ENCODE peak calls at places on chromosomes 13 and 19, in four cellular contexts. M is astrocyte, F is tibial nerve, V is thoracic aorta. B is an unnamed sample.

GRCh38 chr13:32408296-32408998 is 19.5 kb downstream of the N4BP2L1 start:
- DNase-seq in M (no peak), F (no peak), V (no peak), B (no peak)

GRCh38 chr19:927044-927706 is 1.3 kb downstream of the ARID3A start:
- DNase-seq in F (peak), V (no peak), M (no peak), B (peak)

GRCh38 chr13:46743191-46743590 is 53.8 kb downstream of the ESD start:
- DNase-seq in F (no peak), V (no peak), M (peak), B (peak)

GRCh38 chr19:53812335-53812734 is 11.8 kb downstream of the NLRP12 start:
- DNase-seq in V (no peak), F (no peak), M (no peak), B (no peak)

GRCh38 chr19:3184847-3185481 is 766 bp upstream of the NCLN start:
- DNase-seq in F (peak), M (no peak), V (peak), B (peak)

GRCh38 chr19:30682576-30683536 is 310.7 kb downstream of the ZNF536 start:
- DNase-seq in V (peak), M (peak), F (peak), B (peak)

GRCh38 chr19:50258918-50259372 is 55.5 kb downstream of the MYH14 start:
- DNase-seq in F (no peak), M (no peak), V (no peak), B (no peak)

GRCh38 chr13:113350065-113350937 is 13.6 kb downstream of the GRTP1 start:
- DNase-seq in F (no peak), V (no peak), M (no peak), B (no peak)

GRCh38 chr19:17448190-17448967 is at the start of gene TMEM221:
- DNase-seq in F (peak), M (no peak), V (no peak), B (no peak)

GRCh38 chr13:105410602-105411001 is 1124.9 kb downstream of the EFNB2 start:
- DNase-seq in F (peak), V (no peak), M (no peak), B (peak)

GRCh38 chr13:30346159-30346788 is 38.9 kb upstream of the KATNAL1 start:
- DNase-seq in V (no peak), F (no peak), M (no peak), B (no peak)

GRCh38 chr19:48806818-48807589 is 3.8 kb downstream of the BCAT2 start:
- DNase-seq in F (no peak), V (no peak), M (no peak), B (peak)

GRCh38 chr19:1265611-1266115 is 3.5 kb upstream of the CIRBP start:
- DNase-seq in V (peak), F (no peak), M (peak), B (peak)

GRCh38 chr13:81986308-81986707 is 1645.4 kb upstream of the SPRY2 start:
- DNase-seq in V (no peak), F (no peak), M (no peak), B (no peak)

GRCh38 chr19:4123615-4124568 is at the start of gene MAP2K2:
- DNase-seq in F (peak), M (peak), V (peak), B (peak)

GRCh38 chr13:27973956-27974662 is 5.0 kb upstream of the CDX2 start:
- DNase-seq in V (no peak), F (no peak), M (no peak), B (no peak)

GRCh38 chr19:571127-571974 is 1.0 kb upstream of the BSG start:
- DNase-seq in F (no peak), M (peak), V (no peak), B (peak)

GRCh38 chr19:46471116-46471733 is at the start of gene PNMA8A:
- DNase-seq in F (no peak), M (peak), V (peak), B (peak)

GRCh38 chr19:55005684-55006488 is 32.2 kb downstream of the GP6 start:
- DNase-seq in M (peak), V (no peak), F (no peak), B (peak)

GRCh38 chr19:54299126-54299498 is 13.9 kb downstream of the LILRA5 start:
- DNase-seq in F (no peak), M (no peak), V (no peak), B (no peak)

GRCh38 chr13:46664195-46664594 is 111.2 kb downstream of the LRCH1 start:
- DNase-seq in V (no peak), F (no peak), M (no peak), B (no peak)

GRCh38 chr13:95301947-95302386 is 716 bp upstream of the ABCC4 start:
- DNase-seq in M (peak), V (no peak), F (no peak), B (no peak)

GRCh38 chr13:32851083-32852064 is 164.8 kb upstream of the KL start:
- DNase-seq in M (peak), F (no peak), V (no peak), B (peak)

GRCh38 chr13:28819748-28820098 is 416 bp upstream of the MTUS2 start:
- DNase-seq in F (no peak), M (peak), V (no peak), B (peak)

GRCh38 chr19:15252398-15253018 is 20.3 kb upstream of the EPHX3 start:
- DNase-seq in F (no peak), M (peak), V (no peak), B (peak)

GRCh38 chr13:110680852-110681251 is 25.1 kb downstream of the CARS2 start:
- DNase-seq in M (no peak), F (no peak), V (no peak), B (peak)

GRCh38 chr19:49431330-49431749 is 6.2 kb downstream of the GFY start:
- DNase-seq in M (no peak), F (no peak), V (no peak), B (no peak)

GRCh38 chr19:45781282-45782161 is 768 bp downstream of the DMPK start:
- DNase-seq in M (no peak), F (no peak), V (no peak), B (no peak)

GRCh38 chr19:4506449-4507149 is 11.7 kb downstream of the PLIN4 start:
- DNase-seq in M (peak), V (no peak), F (no peak), B (peak)

GRCh38 chr19:51094696-51095279 is 12.1 kb upstream of the KLK14 start:
- DNase-seq in V (no peak), F (no peak), M (no peak), B (no peak)

GRCh38 chr19:2083174-2083854 is 12.8 kb downstream of the MOB3A start:
- DNase-seq in F (no peak), M (no peak), V (no peak), B (no peak)

GRCh38 chr19:41907994-41908615 is 20.1 kb downstream of the ERFL start:
- DNase-seq in F (no peak), V (no peak), M (no peak), B (no peak)

GRCh38 chr19:3372413-3372812 is 6.0 kb downstream of the NFIC start:
- DNase-seq in V (no peak), F (no peak), M (no peak), B (no peak)

DNA sequence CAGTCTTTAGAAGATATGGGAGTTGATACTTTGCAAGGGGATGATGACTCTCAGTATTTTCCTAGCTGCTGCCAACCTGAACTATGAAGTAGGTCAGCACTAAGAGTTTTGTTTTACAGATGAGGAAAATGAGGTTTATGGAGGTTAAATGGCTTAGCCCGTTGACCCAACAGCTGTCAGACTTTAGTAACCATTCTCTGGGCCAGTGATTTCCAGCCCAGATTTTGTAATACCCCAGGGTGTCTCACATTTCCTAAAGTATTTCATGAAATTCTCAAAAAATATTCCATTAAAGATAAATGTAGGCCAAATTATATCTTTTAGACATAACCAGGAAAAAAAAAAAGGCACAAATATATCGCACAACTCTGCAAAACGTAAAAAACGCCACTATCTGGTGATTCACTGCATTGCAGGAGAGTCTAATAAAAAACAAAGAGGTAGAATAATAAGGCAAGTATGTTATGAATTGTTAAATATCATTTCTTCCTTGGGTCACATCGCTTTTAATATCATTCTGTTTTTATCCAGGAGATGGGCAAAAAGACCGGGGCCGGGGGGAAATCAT is 112.5 kb downstream of the DACH1 start:
- DNase-seq in V (no peak), F (no peak), M (no peak), B (peak)
- TF ChIP-seq CTCF in V (no peak), F (no peak), M (no peak), B (peak)

GRCh38 chr19:5803752-5804515 is 933 bp upstream of the NRTN start:
- DNase-seq in F (peak), M (peak), V (no peak), B (peak)
- H3K4me3 ChIP-seq in F (peak), M (peak), V (peak), B (peak)

DNA sequence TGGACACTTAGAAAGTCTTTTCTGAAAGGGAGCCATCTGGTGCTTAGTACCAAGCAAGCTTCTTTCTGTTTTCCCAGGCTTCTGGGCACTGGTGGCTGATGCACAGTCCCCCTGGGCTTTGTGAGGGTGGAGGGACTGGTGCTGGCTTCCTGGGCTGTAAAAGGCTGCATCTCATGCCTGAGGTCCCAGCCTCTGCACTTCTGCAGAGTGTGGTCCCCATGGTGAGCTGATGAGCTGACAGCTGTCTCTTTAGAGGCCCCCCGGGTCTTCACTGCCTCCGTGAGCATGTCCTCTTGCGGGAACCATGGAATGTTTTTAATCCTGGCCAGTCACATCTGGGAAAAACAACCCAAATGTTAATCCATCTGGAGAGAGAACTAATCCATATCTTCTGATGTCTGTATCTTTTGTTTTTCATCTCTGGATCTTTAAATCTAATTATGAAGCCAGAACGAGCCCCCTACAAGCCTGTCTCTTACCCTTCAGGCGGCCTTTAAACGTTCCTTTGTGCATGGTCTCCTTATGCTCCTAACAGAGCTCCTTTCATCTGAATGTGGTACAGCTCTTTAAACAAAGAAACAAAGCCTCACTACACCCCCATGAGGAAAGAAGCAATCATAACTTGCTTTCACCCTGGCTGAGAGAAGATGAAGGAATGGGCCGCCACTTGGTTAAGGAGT is 40.4 kb downstream of the OLFM4 start:
- DNase-seq in M (no peak), V (no peak), F (peak), B (no peak)
- TF ChIP-seq CTCF in M (no peak), V (no peak), F (no peak), B (no peak)

GRCh38 chr13:24033527-24034302 is 126.8 kb upstream of the SPATA13 start:
- DNase-seq in V (no peak), M (peak), F (no peak), B (peak)
- H3K4me3 ChIP-seq in V (no peak), M (no peak), F (no peak), B (no peak)

GRCh38 chr19:57830071-57830602 is at the start of gene ZNF587B:
- DNase-seq in F (no peak), M (peak), V (no peak), B (peak)

GRCh38 chr19:57825501-57825900 is 4.6 kb upstream of the ZNF587B start:
- DNase-seq in V (no peak), M (no peak), F (no peak), B (peak)

DNA sequence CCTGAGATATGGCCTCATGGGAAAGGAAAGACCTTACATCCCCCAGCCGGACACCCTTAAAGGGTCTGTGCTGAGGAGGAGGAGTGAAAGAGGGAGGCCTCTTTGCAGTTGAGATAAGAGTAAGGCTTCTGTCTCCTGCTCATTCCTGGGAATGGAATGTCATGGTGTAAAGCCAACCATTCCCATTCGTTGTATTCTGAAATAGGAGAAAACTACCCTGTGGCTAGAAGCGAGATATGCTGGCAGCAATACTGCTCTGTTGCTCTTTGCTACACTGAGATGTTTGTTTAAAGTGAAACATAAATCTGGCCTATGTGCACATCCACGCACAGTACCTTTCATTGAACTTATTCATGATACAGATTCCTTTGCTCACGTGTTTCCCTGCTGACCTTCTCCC is 783 bp upstream of the ZNF587B start:
- DNase-seq in V (no peak), F (no peak), M (peak), B (peak)
- TF ChIP-seq CTCF in V (no peak), F (no peak), M (no peak), B (no peak)

GRCh38 chr13:42820450-42820849 is 39.1 kb downstream of the FAM216B start:
- DNase-seq in V (no peak), F (no peak), M (no peak), B (no peak)
- H3K4me3 ChIP-seq in V (no peak), F (no peak), M (no peak), B (no peak)